ENCODE peak calls at places on chromosomes 4 and X, in ten cellular contexts. T is HCT116, A is GM12878, U is sigmoid colon, N is K562, X is GM23338, R is upper lobe of left lung, H is endothelial cell of umbilical vein, B is transverse colon, W is esophagus muscularis mucosa. E is an unnamed sample.

GRCh38 chr4:42750091-42750490 is 93.2 kb upstream of the ATP8A1 start:
- DNase-seq in H (peak), N (no peak), B (no peak), W (no peak), X (peak), U (no peak), R (no peak), A (peak), T (no peak), E (no peak)

GRCh38 chr4:55866973-55867574 is 13.6 kb downstream of the EXOC1 start:
- DNase-seq in W (no peak), T (peak), N (peak), X (peak), U (no peak), H (peak), B (no peak), R (no peak), A (peak), E (no peak)

GRCh38 chr4:5118091-5118786 is 67.0 kb downstream of the STK32B start:
- DNase-seq in N (no peak), T (no peak), U (no peak), W (no peak), X (no peak), H (no peak), R (no peak), A (no peak), B (no peak), E (no peak)

GRCh38 chrX:112609631-112610030 is 70.1 kb downstream of the LHFPL1 start:
- DNase-seq in N (no peak), A (no peak), X (no peak), R (no peak), U (no peak), W (no peak), B (no peak), H (no peak), T (no peak), E (no peak)

GRCh38 chrX:39756086-39756883 is 341.5 kb downstream of the BCOR start:
- DNase-seq in R (no peak), A (no peak), U (peak), B (no peak), N (no peak), H (peak), X (no peak), W (no peak), T (no peak), E (no peak)

GRCh38 chrX:40996886-40997530 is 88.2 kb upstream of the USP9X start:
- DNase-seq in N (peak), R (no peak), B (no peak), W (no peak), H (peak), X (peak), U (no peak), T (peak), A (no peak), E (no peak)

GRCh38 chr4:139022835-139023234 is 7.3 kb downstream of the NOCT start:
- DNase-seq in B (no peak), W (no peak), A (no peak), X (no peak), N (no peak), U (no peak), T (no peak), H (no peak), R (no peak), E (no peak)

GRCh38 chrX:102976290-102976689 is 39.2 kb downstream of the RAB40AL start:
- DNase-seq in A (no peak), U (no peak), X (no peak), W (no peak), T (no peak), B (no peak), H (no peak), N (no peak), R (no peak), E (no peak)

GRCh38 chrX:49058794-49059193 is at the start of gene CCDC120:
- DNase-seq in W (no peak), N (no peak), T (no peak), B (peak), X (peak), A (no peak), R (no peak), H (no peak), U (no peak), E (no peak)

GRCh38 chr4:13159041-13159620 is 325.0 kb downstream of the RAB28 start:
- DNase-seq in X (no peak), R (no peak), B (no peak), W (no peak), T (no peak), U (no peak), N (no peak), H (no peak), A (no peak), E (no peak)

GRCh38 chr4:121800638-121800960 is 524 bp upstream of the EXOSC9 start:
- DNase-seq in U (no peak), A (no peak), W (no peak), H (no peak), X (no peak), T (no peak), B (no peak), R (no peak), N (no peak), E (no peak)

GRCh38 chr4:10098770-10099139 is 17.8 kb downstream of the WDR1 start:
- DNase-seq in R (no peak), W (no peak), A (no peak), H (no peak), X (no peak), B (no peak), N (no peak), U (no peak), T (peak), E (no peak)

DNA sequence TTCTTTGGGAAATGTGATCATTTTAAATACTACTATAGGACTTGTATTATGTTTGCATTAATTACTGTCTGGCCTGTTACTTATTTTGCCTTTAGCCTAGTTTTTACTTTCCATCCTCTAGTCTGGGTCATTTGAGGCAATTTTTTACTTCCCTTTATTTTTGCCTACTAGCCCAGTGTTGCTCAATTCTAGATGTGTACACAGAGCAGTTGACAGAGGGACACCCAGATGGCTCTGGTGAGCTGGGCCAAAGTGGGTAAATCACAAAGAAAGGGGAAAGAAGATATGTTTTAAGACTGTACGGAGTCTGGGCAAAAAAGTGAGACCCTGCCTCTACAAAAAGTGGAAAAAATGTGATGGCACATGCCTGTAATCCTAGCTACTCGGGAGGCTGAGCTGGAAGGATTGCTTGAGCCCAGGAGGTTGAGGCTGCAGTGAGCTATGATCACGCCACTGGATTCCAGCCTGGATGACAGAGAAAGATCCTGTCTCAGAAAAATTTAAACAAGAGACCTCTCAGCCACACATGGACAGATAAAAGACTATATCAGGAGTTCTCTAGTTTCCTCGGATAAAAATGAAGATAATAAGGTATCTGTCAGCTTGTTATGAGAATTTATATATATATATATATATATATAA is 35.7 kb downstream of the APOO start:
- DNase-seq in B (no peak), U (no peak), N (no peak), T (no peak), X (no peak), H (no peak), A (no peak), W (no peak), R (no peak), E (no peak)
- TF ChIP-seq CTCF in B (no peak), U (no peak), N (no peak), T (no peak), X (no peak), H (no peak), A (no peak), W (no peak), R (no peak), E (no peak)

GRCh38 chrX:154384284-154384892 is 5.3 kb downstream of the EMD start:
- DNase-seq in U (peak), R (no peak), N (no peak), B (no peak), X (no peak), T (no peak), H (no peak), A (no peak), W (no peak), E (no peak)

GRCh38 chrX:154381271-154381670 is 2.2 kb downstream of the EMD start:
- DNase-seq in N (no peak), B (no peak), A (no peak), U (no peak), W (no peak), R (no peak), X (peak), T (no peak), H (no peak), E (no peak)

GRCh38 chrX:154383359-154384283 is 4.5 kb downstream of the EMD start:
- DNase-seq in R (no peak), X (no peak), W (no peak), U (peak), N (no peak), B (no peak), T (no peak), A (no peak), H (no peak), E (no peak)

GRCh38 chrX:154380787-154381186 is 1.7 kb downstream of the EMD start:
- DNase-seq in R (no peak), W (no peak), U (no peak), H (no peak), T (no peak), A (no peak), B (no peak), N (no peak), X (no peak), E (no peak)

DNA sequence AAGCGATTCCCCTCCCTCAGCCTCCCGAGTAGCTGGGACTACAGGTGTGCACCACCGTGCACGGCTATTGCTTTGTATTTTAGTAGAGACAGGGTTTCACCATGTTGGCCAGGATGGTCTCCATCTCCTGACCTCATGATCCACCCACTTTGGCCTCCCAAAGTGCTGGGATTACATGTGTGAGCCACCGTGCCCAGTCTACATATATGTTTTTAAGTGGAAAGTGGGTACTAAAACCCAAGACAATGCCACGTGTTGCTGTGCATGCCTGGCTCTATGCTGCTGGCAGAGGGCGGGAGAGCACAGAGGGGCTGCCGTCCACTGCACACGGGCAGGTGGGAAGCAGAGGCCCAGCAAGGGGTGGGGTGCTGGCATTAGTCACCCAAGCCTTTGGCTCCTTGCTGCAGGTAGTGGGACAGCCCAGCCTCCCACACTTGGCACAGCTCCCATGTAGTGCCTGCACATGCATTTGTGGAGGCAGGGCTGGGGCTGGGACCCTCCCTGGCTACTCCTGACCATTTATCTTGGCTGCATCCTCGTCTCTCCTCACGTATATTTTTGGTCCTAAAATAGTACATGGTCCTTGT is 3.5 kb downstream of the EMD start:
- DNase-seq in N (no peak), X (no peak), U (no peak), H (no peak), A (no peak), W (no peak), T (no peak), R (no peak), B (no peak), E (no peak)
- TF ChIP-seq POLR2AphosphoS5 in N (no peak), X (no peak), U (no peak), H (no peak), A (no peak), W (no peak), T (no peak), R (no peak), B (no peak), E (no peak)

GRCh38 chr4:3442460-3442958 is 741 bp downstream of the HGFAC start:
- DNase-seq in A (no peak), W (no peak), N (no peak), B (no peak), T (no peak), H (no peak), R (no peak), U (no peak), X (no peak), E (no peak)

GRCh38 chr4:3444351-3445110 is 2.8 kb downstream of the HGFAC start:
- DNase-seq in R (peak), H (no peak), U (no peak), N (no peak), T (no peak), B (no peak), W (no peak), X (no peak), A (no peak), E (no peak)

GRCh38 chr4:3445111-3445820 is 3.5 kb downstream of the HGFAC start:
- DNase-seq in W (no peak), X (no peak), A (no peak), H (no peak), B (no peak), T (no peak), U (no peak), R (peak), N (no peak), E (no peak)

GRCh38 chr4:3442959-3443749 is 1.4 kb downstream of the HGFAC start:
- DNase-seq in T (no peak), N (peak), B (peak), R (peak), U (no peak), A (no peak), H (peak), W (no peak), X (peak), E (no peak)

DNA sequence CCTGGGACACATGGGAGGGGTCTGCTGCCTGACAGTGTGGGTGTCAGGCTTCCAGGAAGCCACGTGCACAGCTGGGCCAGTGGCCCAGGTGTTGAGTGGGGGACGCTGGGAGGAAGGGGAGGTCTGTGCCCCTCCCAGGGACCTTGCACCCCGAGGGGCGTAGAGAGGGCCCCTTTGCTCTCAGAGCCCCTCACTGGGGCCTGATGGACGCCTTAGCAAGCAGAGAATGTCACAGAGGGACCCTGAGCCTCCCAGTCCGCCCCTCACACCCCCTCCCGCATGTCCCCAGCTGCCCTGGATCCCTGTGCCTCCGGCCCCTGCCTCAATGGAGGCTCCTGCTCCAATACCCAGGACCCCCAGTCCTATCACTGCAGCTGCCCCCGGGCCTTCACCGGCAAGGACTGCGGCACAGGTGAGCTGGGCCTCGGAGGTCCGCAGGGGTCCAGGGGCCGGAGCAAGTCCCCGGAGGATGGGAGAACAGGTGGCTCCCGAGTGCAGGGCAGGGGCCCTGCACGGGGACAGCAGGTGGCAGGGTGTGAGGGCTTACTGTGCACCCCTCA is 2.1 kb downstream of the HGFAC start:
- DNase-seq in B (no peak), R (no peak), T (no peak), W (no peak), A (no peak), U (no peak), H (no peak), N (no peak), X (no peak), E (no peak)
- TF ChIP-seq CTCF in B (peak), R (peak), T (no peak), W (no peak), A (no peak), U (no peak), H (no peak), N (peak), X (no peak), E (peak)

GRCh38 chr4:26235500-26235899 is 85.3 kb upstream of the RBPJ start:
- DNase-seq in X (no peak), A (no peak), R (no peak), T (no peak), W (no peak), B (peak), U (peak), H (no peak), N (no peak), E (no peak)
- TF ChIP-seq POLR2AphosphoS5 in X (no peak), A (no peak), R (no peak), T (no peak), W (no peak), B (no peak), U (peak), H (no peak), N (no peak), E (no peak)

DNA sequence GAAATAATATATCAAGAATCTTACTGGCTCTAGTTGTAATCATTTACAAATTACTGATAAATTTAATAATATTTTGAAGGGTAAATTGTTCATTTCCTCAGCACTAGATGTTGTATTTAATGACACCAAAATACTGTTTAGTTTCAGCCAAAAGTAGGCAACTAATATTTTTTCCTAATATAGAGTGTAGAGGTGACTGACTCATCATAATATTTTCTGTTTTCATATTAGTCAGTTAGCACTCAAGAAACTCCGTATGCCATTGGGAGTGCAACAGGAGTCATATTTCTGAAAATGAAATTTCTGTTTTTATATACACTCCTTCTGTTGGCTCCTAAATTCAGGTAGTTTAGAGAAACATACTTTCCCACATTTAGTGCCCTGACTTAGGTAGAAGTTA is 36.6 kb upstream of the PTPN13 start:
- DNase-seq in N (no peak), R (no peak), A (no peak), H (peak), U (no peak), W (no peak), X (no peak), B (no peak), T (no peak), E (no peak)
- TF ChIP-seq CTCF in N (no peak), R (no peak), A (no peak), H (no peak), U (no peak), W (no peak), X (no peak), B (no peak), T (no peak), E (no peak)

GRCh38 chr4:41160010-41160789 is 54.1 kb downstream of the APBB2 start:
- DNase-seq in X (no peak), H (peak), T (peak), W (peak), B (no peak), A (no peak), N (no peak), U (no peak), R (peak), E (no peak)
- TF ChIP-seq POLR2AphosphoS5 in X (no peak), H (peak), T (peak), W (no peak), B (no peak), A (no peak), N (no peak), U (no peak), R (no peak), E (no peak)

GRCh38 chrX:45157647-45158046 is 43.0 kb downstream of the DIPK2B start:
- DNase-seq in U (no peak), N (no peak), W (no peak), R (no peak), T (no peak), A (no peak), X (no peak), H (no peak), B (no peak), E (no peak)
- TF ChIP-seq CTCF in U (no peak), N (no peak), W (no peak), R (no peak), T (no peak), A (no peak), X (no peak), H (no peak), B (no peak), E (no peak)

GRCh38 chr4:88706574-88706973 is 8.9 kb upstream of the NAP1L5 start:
- DNase-seq in H (peak), A (no peak), U (no peak), R (no peak), X (peak), W (no peak), T (no peak), N (no peak), B (no peak), E (no peak)
- TF ChIP-seq POLR2AphosphoS5 in H (no peak), A (no peak), U (peak), R (no peak), X (no peak), W (no peak), T (no peak), N (no peak), B (no peak), E (peak)

GRCh38 chrX:13511557-13512330 is 57.7 kb upstream of the EGFL6 start:
- DNase-seq in B (no peak), R (no peak), T (no peak), W (no peak), N (no peak), U (no peak), X (no peak), A (no peak), H (no peak), E (no peak)

GRCh38 chrX:13502590-13502989 is 66.8 kb upstream of the EGFL6 start:
- DNase-seq in A (no peak), W (no peak), B (no peak), N (no peak), T (no peak), X (no peak), U (no peak), R (no peak), H (peak), E (no peak)

GRCh38 chrX:13507893-13508292 is 61.5 kb upstream of the EGFL6 start:
- DNase-seq in U (no peak), W (no peak), H (no peak), B (no peak), X (no peak), T (no peak), A (no peak), N (no peak), R (no peak), E (no peak)

DNA sequence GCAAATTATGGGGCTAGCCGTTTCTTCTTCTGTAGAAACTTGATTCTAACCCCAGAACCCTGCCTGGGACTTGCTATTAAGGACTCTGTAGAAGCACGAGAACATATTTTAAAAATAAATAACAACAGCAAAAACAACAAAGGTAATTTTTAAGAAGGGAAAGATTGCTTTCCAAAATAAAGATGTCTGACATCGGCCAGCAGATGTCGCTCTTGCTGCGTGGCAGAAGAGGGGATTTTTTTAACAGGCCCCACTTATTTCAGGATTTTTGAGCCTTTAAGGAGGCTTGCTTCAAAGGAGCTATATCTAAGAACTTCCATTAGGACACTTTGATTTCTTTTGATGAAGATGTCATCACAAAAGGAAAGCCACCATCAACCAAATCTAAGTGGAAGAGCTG is 62.8 kb upstream of the EGFL6 start:
- DNase-seq in A (no peak), X (peak), W (no peak), B (peak), R (no peak), T (peak), H (peak), U (no peak), N (peak), E (no peak)
- TF ChIP-seq CTCF in A (peak), X (peak), W (peak), B (peak), R (peak), T (peak), H (peak), U (peak), N (peak), E (peak)

GRCh38 chrX:131783555-131784338 is 239.4 kb upstream of the STK26 start:
- DNase-seq in R (no peak), W (no peak), U (peak), N (no peak), B (peak), X (no peak), A (peak), H (no peak), T (no peak), E (peak)

GRCh38 chrX:131779313-131779712 is 235.4 kb downstream of the OR13H1 start:
- DNase-seq in W (no peak), R (no peak), T (no peak), B (no peak), A (no peak), H (no peak), X (no peak), U (no peak), N (no peak), E (no peak)

GRCh38 chrX:131778269-131779218 is 234.7 kb downstream of the OR13H1 start:
- DNase-seq in U (peak), N (no peak), B (peak), R (peak), T (no peak), H (no peak), A (peak), X (no peak), W (no peak), E (no peak)
- TF ChIP-seq POLR2AphosphoS5 in U (no peak), N (no peak), B (no peak), R (peak), T (no peak), H (no peak), A (no peak), X (no peak), W (peak), E (peak)